ENCODE peak calls at places on chromosomes 12 and 14, in five cellular contexts. K is GM12865; D is CD8-positive, alpha-beta T cell; P is astrocyte of the spinal cord; Q is LNCaP clone FGC. C is an unnamed sample.
A peak's percentile ranks its signal among the peaks of the same experiment; 100 is the strongest.

GRCh38 chr12:52975820-52976573 is 27.1 kb downstream of the KRT18 start:
- DNase-seq in P (no peak), K (no peak), Q (no peak), D (no peak), C (no peak)

GRCh38 chr12:131279281-131279921 is 325.7 kb downstream of the ADGRD1 start:
- DNase-seq in D (no peak), Q (no peak), K (no peak), P (no peak), C (peak; percentile 68)

GRCh38 chr14:75513911-75514672 is 8.2 kb upstream of the BATF start:
- DNase-seq in D (no peak), Q (no peak), K (peak; percentile 84), P (no peak), C (no peak)

GRCh38 chr14:63517354-63517753 is 25.8 kb downstream of the PPP2R5E start:
- DNase-seq in P (no peak), K (no peak), Q (no peak), D (no peak), C (no peak)

GRCh38 chr12:56955631-56956256 is 1.7 kb downstream of the RDH16 start:
- DNase-seq in Q (no peak), K (no peak), P (no peak), D (no peak), C (no peak)

GRCh38 chr14:47332099-47332498 is 343.3 kb downstream of the MDGA2 start:
- DNase-seq in D (no peak), K (no peak), Q (no peak), P (no peak), C (no peak)

GRCh38 chr14:95695913-95696312 is 9.7 kb downstream of the TCL1B start:
- DNase-seq in K (peak; percentile 35), D (no peak), Q (no peak), P (no peak), C (no peak)

GRCh38 chr14:89542768-89543419 is 125.9 kb upstream of the FOXN3 start:
- DNase-seq in K (no peak), Q (no peak), D (no peak), P (no peak), C (no peak)

GRCh38 chr12:84913151-84913550 is 552 bp upstream of the SLC6A15 start:
- DNase-seq in K (no peak), D (no peak), P (peak; percentile 19), Q (no peak), C (no peak)

GRCh38 chr12:108800591-108800990 is 56.8 kb downstream of the SSH1 start:
- DNase-seq in Q (no peak), K (no peak), D (no peak), P (peak; percentile 63), C (no peak)

GRCh38 chr12:30896461-30896860 is 30.1 kb upstream of the TSPAN11 start:
- DNase-seq in K (no peak), D (no peak), Q (no peak), P (no peak), C (no peak)

GRCh38 chr12:99649551-99649950 is 2.0 kb downstream of the GARIN6 start:
- DNase-seq in K (no peak), P (no peak), Q (no peak), D (no peak), C (no peak)

GRCh38 chr12:39103552-39104165 is 198.3 kb upstream of the CPNE8 start:
- DNase-seq in Q (no peak), P (peak; percentile 52), D (no peak), K (peak; percentile 66), C (no peak)

GRCh38 chr14:54435500-54435981 is 5.6 kb downstream of the CNIH1 start:
- DNase-seq in P (peak; percentile 50), K (peak; percentile 48), D (no peak), Q (no peak), C (no peak)

GRCh38 chr12:5022465-5023061 is 21.1 kb upstream of the KCNA5 start:
- DNase-seq in Q (peak; percentile 14), K (peak; percentile 79), P (peak; percentile 25), D (peak; percentile 19), C (no peak)

GRCh38 chr12:80230068-80230467 is 130.7 kb downstream of the OTOGL start:
- DNase-seq in Q (no peak), D (no peak), P (peak; percentile 81), K (no peak), C (no peak)

GRCh38 chr14:89015016-89015415 is 190.6 kb downstream of the TTC8 start:
- DNase-seq in K (no peak), Q (no peak), P (no peak), D (no peak), C (no peak)

GRCh38 chr12:118063567-118064391 is 2.8 kb upstream of the WSB2 start:
- DNase-seq in Q (no peak), D (no peak), K (no peak), P (peak; percentile 12), C (no peak)

GRCh38 chr12:108442077-108442476 is 73.0 kb upstream of the FICD start:
- DNase-seq in K (no peak), P (no peak), D (no peak), Q (no peak), C (no peak)

GRCh38 chr12:58309806-58310205 is 368.4 kb downstream of the ATP23 start:
- DNase-seq in K (no peak), Q (peak; percentile 78), D (no peak), P (no peak), C (no peak)

GRCh38 chr12:106704081-106704480 is 70.4 kb upstream of the RIC8B start:
- DNase-seq in Q (no peak), P (no peak), K (no peak), D (no peak), C (no peak)

GRCh38 chr12:26623136-26623535 is 209.9 kb downstream of the ITPR2 start:
- DNase-seq in D (no peak), P (no peak), K (no peak), Q (no peak), C (no peak)

GRCh38 chr14:71693373-71693772 is 238.9 kb upstream of the RGS6 start:
- DNase-seq in D (no peak), Q (no peak), P (peak; percentile 83), K (no peak), C (no peak)

GRCh38 chr14:79369359-79370332 is 841.7 kb downstream of the DIO2 start:
- DNase-seq in Q (no peak), D (no peak), K (no peak), P (peak; percentile 97), C (no peak)

GRCh38 chr12:85130631-85131030 is 94.5 kb downstream of the LRRIQ1 start:
- DNase-seq in Q (no peak), P (no peak), D (no peak), K (no peak), C (no peak)

GRCh38 chr12:64672925-64673409 is 62.7 kb downstream of the RASSF3 start:
- DNase-seq in Q (peak; percentile 58), D (peak; percentile 35), P (peak; percentile 29), K (no peak), C (peak; percentile 85)

GRCh38 chr12:57775563-57776246 is 3.3 kb downstream of the EEF1AKMT3 start:
- DNase-seq in D (no peak), K (no peak), Q (no peak), P (no peak), C (peak; percentile 27)

GRCh38 chr14:91419044-91419397 is 1.4 kb upstream of the CCDC88C start:
- DNase-seq in K (no peak), D (no peak), P (no peak), Q (no peak), C (no peak)

GRCh38 chr12:11707535-11707934 is 58.1 kb downstream of the ETV6 start:
- DNase-seq in Q (no peak), K (no peak), P (no peak), D (no peak), C (no peak)

DNA sequence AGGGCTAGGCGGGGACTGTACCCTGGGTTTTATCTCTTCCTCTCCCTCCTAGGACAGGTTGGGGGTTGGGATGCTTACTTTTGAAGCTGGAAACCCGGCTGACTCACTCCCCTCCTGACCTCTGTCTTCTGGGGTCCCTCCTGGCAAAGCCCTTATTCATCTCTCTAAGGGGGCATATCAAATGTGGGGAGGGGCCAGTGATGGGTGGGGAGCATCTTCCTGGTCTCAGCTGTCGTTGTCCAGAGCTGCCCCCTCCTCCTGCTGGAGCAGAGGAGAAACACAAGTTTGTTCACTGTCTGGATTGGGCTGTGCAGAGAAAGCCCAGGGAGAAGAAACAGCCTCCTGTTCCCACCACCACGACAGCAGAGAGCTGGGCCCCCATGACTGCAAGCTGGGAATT is 85.8 kb downstream of the TNFAIP2 start:
- DNase-seq in Q (no peak), K (no peak), P (no peak), D (no peak), C (no peak)
- H3K4me3 ChIP-seq in Q (no peak overlapping the region), K (no peak overlapping the region), P (no peak overlapping the region), D (no peak overlapping the region), C (peak overlapping the region; percentile 75)

DNA sequence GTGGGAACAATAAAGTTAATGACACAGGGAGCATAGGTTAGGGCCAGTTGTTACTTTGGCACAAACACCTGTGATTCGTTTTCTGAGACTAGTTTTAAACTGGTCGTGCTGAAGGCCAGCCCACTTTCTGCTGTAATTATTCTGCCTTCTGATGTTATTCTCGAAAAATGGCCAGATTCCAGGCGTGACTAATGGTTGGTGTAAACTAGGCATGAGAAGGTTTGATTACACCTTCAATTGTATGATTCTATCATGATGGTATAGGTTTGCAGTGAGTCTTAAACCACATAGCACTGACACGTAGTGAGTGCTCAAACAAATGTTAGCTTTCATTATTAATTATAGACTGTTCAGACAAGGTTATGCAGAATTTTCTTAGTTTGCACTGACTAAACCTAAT is 39.0 kb downstream of the CKB start:
- DNase-seq in D (no peak), Q (peak; percentile 38), P (peak; percentile 86), K (no peak), C (no peak)
- H3K4me3 ChIP-seq in D (no peak overlapping the region), Q (no peak overlapping the region), P (no peak overlapping the region), K (no peak overlapping the region), C (no peak overlapping the region)

GRCh38 chr14:73027546-73027945 is 640 bp upstream of the ZFYVE1 start:
- DNase-seq in Q (no peak), P (no peak), D (no peak), K (no peak), C (no peak)

GRCh38 chr14:73027984-73028383 is 1.1 kb upstream of the ZFYVE1 start:
- DNase-seq in D (no peak), P (no peak), Q (no peak), K (no peak), C (no peak)

GRCh38 chr14:73026243-73026844 is 562 bp downstream of the ZFYVE1 start:
- DNase-seq in D (no peak), K (no peak), Q (no peak), P (no peak), C (no peak)

GRCh38 chr14:73026845-73027542 is at the start of gene ZFYVE1:
- DNase-seq in Q (peak; percentile 97), P (peak; percentile 99), K (peak; percentile 98), D (peak; percentile 87), C (peak; percentile 99)

GRCh38 chr14:73025544-73025943 is 1.4 kb downstream of the ZFYVE1 start:
- DNase-seq in K (no peak), D (no peak), Q (no peak), P (no peak), C (no peak)
- H3K4me3 ChIP-seq in K (peak overlapping the region; percentile 68), D (no peak overlapping the region), Q (no peak overlapping the region), P (peak overlapping the region; percentile 84), C (peak overlapping the region; percentile 73)

GRCh38 chr14:28759658-28760313 is 6.8 kb upstream of the FOXG1 start:
- DNase-seq in P (no peak), D (no peak), Q (no peak), K (no peak), C (no peak)

GRCh38 chr14:28760431-28760996 is 6.1 kb upstream of the FOXG1 start:
- DNase-seq in P (no peak), D (no peak), K (no peak), Q (no peak), C (no peak)

GRCh38 chr14:28758253-28758915 is 8.2 kb upstream of the FOXG1 start:
- DNase-seq in P (peak; percentile 9), Q (no peak), D (no peak), K (no peak), C (no peak)

GRCh38 chr14:28757790-28758189 is 8.8 kb upstream of the FOXG1 start:
- DNase-seq in K (no peak), Q (no peak), P (no peak), D (no peak), C (no peak)

GRCh38 chr14:28759056-28759657 is 7.4 kb upstream of the FOXG1 start:
- DNase-seq in Q (no peak), K (no peak), D (no peak), P (peak; percentile 53), C (no peak)
- H3K4me3 ChIP-seq in Q (no peak overlapping the region), K (no peak overlapping the region), D (no peak overlapping the region), P (no peak overlapping the region), C (no peak overlapping the region)